ENCODE peak calls at places on chromosomes 3 and 15, in eight cellular contexts. U is astrocyte of the cerebellum; R is kidney epithelial cell; O is ascending aorta; E is dorsolateral prefrontal cortex; G is IMR-90; A is psoas muscle; P is CD8-positive, alpha-beta T cell. N is an unnamed sample.

GRCh38 chr15:34883633-34884032 is 85.9 kb downstream of the AQR start:
- DNase-seq in U (no peak), R (no peak), O (no peak), E (no peak), G (peak), A (no peak), P (no peak), N (no peak)

GRCh38 chr3:8603115-8603710 is 41.4 kb downstream of the SSUH2 start:
- DNase-seq in U (no peak), R (no peak), O (no peak), E (no peak), G (no peak), A (peak), P (no peak), N (no peak)

GRCh38 chr15:74869726-74870407 is 3.3 kb downstream of the SCAMP2 start:
- DNase-seq in U (no peak), R (no peak), O (peak), E (peak), G (peak), A (peak), P (no peak), N (peak)

GRCh38 chr15:73239564-73240208 is 129.1 kb downstream of the HCN4 start:
- DNase-seq in U (no peak), R (no peak), O (no peak), E (no peak), G (peak), A (no peak), P (no peak), N (no peak)

GRCh38 chr3:53171827-53172505 is 11.0 kb downstream of the PRKCD start:
- DNase-seq in U (no peak), R (no peak), O (no peak), E (no peak), G (no peak), A (no peak), P (no peak), N (no peak)

GRCh38 chr3:94004301-94004910 is 24.0 kb downstream of the STX19 start:
- DNase-seq in U (peak), R (peak), O (no peak), E (no peak), G (peak), A (no peak), P (no peak), N (no peak)

GRCh38 chr3:111989061-111989678 is 9.6 kb upstream of the TAGLN3 start:
- DNase-seq in U (peak), R (no peak), O (no peak), E (no peak), G (peak), A (no peak), P (no peak), N (no peak)

GRCh38 chr15:21260966-21261395 is 179.3 kb downstream of the POTEB3 start:
- DNase-seq in U (no peak), R (no peak), O (no peak), E (peak), G (no peak), A (peak), P (no peak), N (peak)

GRCh38 chr3:61172684-61173083 is 78.6 kb downstream of the FHIT start:
- DNase-seq in U (no peak), R (no peak), O (no peak), E (no peak), G (no peak), A (no peak), P (no peak), N (no peak)

GRCh38 chr3:164365242-164365641 is 713.1 kb downstream of the SI start:
- DNase-seq in U (no peak), R (no peak), O (no peak), E (no peak), G (no peak), A (no peak), P (no peak), N (no peak)

GRCh38 chr3:122067588-122068240 is 12.6 kb downstream of the CD86 start:
- DNase-seq in U (no peak), R (no peak), O (no peak), E (no peak), G (no peak), A (no peak), P (no peak), N (no peak)

DNA sequence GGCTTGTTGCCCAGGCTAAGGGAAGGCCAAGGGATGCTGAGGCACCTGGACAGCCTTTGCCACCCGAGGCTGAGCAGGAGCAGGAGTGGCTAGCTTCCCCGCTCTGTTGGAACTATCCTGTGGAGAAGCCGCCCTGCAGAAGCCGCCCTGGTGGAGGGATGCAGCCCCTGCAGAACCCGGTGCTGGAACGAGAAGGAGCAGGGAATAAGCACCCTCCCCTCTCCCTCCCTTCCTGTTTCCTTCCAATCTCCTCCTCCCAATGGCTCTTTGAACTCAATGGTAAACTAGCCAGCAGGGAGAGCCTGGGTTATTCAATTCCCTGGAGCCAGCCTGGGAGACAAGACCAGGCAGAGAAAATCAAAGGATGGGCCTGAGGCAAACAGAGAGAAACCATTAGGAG is 11.8 kb upstream of the HRG start:
- DNase-seq in U (no peak), R (no peak), O (no peak), E (no peak), G (no peak), A (no peak), P (no peak), N (no peak)
- TF ChIP-seq CTCF in U (peak), R (peak), O (no peak), E (no peak), G (no peak), A (no peak), P (no peak), N (no peak)

GRCh38 chr15:70097337-70098169 is at the start of gene TLE3:
- DNase-seq in U (peak), R (peak), O (peak), E (peak), G (peak), A (peak), P (peak), N (peak)
- TF ChIP-seq CTCF in U (peak), R (peak), O (peak), E (peak), G (peak), A (peak), P (peak), N (no peak)

GRCh38 chr3:104606812-104607211 is 759.9 kb upstream of the ALCAM start:
- DNase-seq in U (no peak), R (no peak), O (no peak), E (no peak), G (no peak), A (no peak), P (no peak), N (no peak)

GRCh38 chr3:104612218-104612617 is 754.5 kb upstream of the ALCAM start:
- DNase-seq in U (no peak), R (no peak), O (no peak), E (no peak), G (no peak), A (no peak), P (no peak), N (no peak)

GRCh38 chr3:104614564-104614963 is 752.1 kb upstream of the ALCAM start:
- DNase-seq in U (no peak), R (no peak), O (no peak), E (no peak), G (no peak), A (no peak), P (no peak), N (no peak)

GRCh38 chr3:104610730-104611652 is 755.7 kb upstream of the ALCAM start:
- DNase-seq in U (no peak), R (no peak), O (no peak), E (no peak), G (no peak), A (no peak), P (no peak), N (no peak)
- TF ChIP-seq CTCF in U (no peak), R (no peak), O (no peak), E (no peak), G (peak), A (no peak), P (no peak), N (no peak)

DNA sequence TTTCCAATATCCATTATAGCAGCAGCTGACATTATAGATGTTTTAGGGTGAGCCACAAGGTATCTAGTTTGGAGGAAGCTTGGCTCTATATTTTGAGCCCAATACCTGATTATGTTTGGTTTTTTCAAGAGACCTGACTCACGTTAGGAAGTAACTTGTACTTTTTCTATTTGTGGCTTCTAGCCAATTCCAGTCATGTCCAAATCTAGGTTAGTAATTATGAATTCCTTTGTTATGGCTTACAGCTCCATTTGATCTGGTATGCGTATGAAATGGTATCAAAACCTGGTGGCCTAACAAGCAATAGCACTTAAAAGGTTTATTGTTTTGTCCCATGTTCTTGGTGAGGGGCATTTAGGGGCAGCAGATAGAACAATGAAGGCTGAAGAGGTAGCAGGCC is 115.9 kb downstream of the TOP2B start:
- DNase-seq in U (peak), R (no peak), O (no peak), E (no peak), G (no peak), A (no peak), P (no peak), N (no peak)
- TF ChIP-seq CTCF in U (peak), R (no peak), O (no peak), E (no peak), G (no peak), A (no peak), P (no peak), N (no peak)

GRCh38 chr3:183825380-183826161 is at the start of gene MAP6D1:
- DNase-seq in U (peak), R (no peak), O (no peak), E (peak), G (peak), A (peak), P (no peak), N (peak)
- TF ChIP-seq CTCF in U (peak), R (peak), O (peak), E (peak), G (peak), A (peak), P (no peak), N (no peak)

DNA sequence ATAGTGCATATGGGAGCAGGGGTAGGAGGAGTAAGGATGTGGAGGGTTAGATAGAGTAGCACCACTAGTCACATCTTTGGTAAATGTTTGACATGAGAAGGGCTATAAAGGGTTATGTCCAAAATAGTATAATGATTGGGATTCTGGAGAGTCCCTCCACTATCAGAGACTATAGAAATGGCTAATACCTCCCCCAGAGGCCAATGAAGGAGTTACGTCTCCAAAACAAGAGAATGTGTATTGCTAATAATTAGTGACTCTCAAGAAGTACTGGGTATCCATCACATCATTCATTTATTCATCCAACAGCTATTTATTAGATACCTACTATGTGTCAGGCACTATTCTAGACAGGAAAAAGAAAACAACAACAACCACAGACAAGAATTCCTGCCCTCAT is 203.7 kb upstream of the UMPS start:
- DNase-seq in U (no peak), R (no peak), O (no peak), E (no peak), G (no peak), A (no peak), P (no peak), N (no peak)
- TF ChIP-seq CTCF in U (peak), R (no peak), O (no peak), E (no peak), G (no peak), A (no peak), P (no peak), N (peak)

N was measured in testis.